ENCODE peak calls at places on chromosomes 5 and 9, in eight cellular contexts. G is non-pigmented ciliary epithelial cell, W is HCEC 1CT, S is NCI-H2171 treated with DMSO at 0.1 percent for 48 hours, B is erythroblast, K is AG10803, O is cerebellum, J is left lung. C is an unnamed sample.

GRCh38 chr9:89387970-89388867 is 69.9 kb downstream of the SECISBP2 start:
- DNase-seq in G (peak; percentile 5), W (peak; percentile 75), S (no peak), B (peak; percentile 45), K (peak; percentile 95), O (no peak), J (peak; percentile 90), C (no peak)

GRCh38 chr5:11390369-11390768 is 513.9 kb downstream of the CTNND2 start:
- DNase-seq in G (no peak), W (peak; percentile 78), S (no peak), B (no peak), K (no peak), O (no peak), J (no peak), C (peak; percentile 81)

GRCh38 chr9:108278341-108278740 is 577.4 kb downstream of the ACTL7B start:
- DNase-seq in G (no peak), W (no peak), S (peak; percentile 22), B (no peak), K (no peak), O (no peak), J (no peak), C (no peak)

GRCh38 chr5:136729901-136730355 is 364.6 kb upstream of the TRPC7 start:
- DNase-seq in G (peak; percentile 89), W (peak; percentile 6), S (no peak), B (no peak), K (peak; percentile 43), O (no peak), J (no peak), C (no peak)

GRCh38 chr9:115884846-115885245 is 268.7 kb upstream of the PAPPA start:
- DNase-seq in G (no peak), W (no peak), S (no peak), B (no peak), K (peak; percentile 39), O (no peak), J (no peak), C (no peak)

GRCh38 chr9:78014776-78015175 is 16.8 kb downstream of the GNAQ start:
- DNase-seq in G (no peak), W (peak; percentile 34), S (no peak), B (peak; percentile 79), K (peak; percentile 49), O (no peak), J (no peak), C (no peak)

GRCh38 chr5:172768573-172769323 is 2.2 kb downstream of the DUSP1 start:
- DNase-seq in G (no peak), W (peak; percentile 47), S (no peak), B (peak; percentile 58), K (peak; percentile 74), O (no peak), J (no peak), C (no peak)

GRCh38 chr9:137759649-137760321 is 117.8 kb upstream of the CACNA1B start:
- DNase-seq in G (no peak), W (no peak), S (no peak), B (no peak), K (no peak), O (no peak), J (no peak), C (no peak)

GRCh38 chr5:176365663-176366574 is 632 bp downstream of the ARL10 start:
- DNase-seq in G (no peak), W (peak; percentile 46), S (no peak), B (peak; percentile 44), K (peak; percentile 70), O (peak; percentile 48), J (peak; percentile 86), C (no peak)

GRCh38 chr5:13773652-13774051 is 170.8 kb downstream of the DNAH5 start:
- DNase-seq in G (no peak), W (no peak), S (no peak), B (no peak), K (no peak), O (no peak), J (no peak), C (no peak)

GRCh38 chr5:163730206-163730782 is 224.9 kb downstream of the MAT2B start:
- DNase-seq in G (no peak), W (no peak), S (no peak), B (no peak), K (no peak), O (no peak), J (no peak), C (no peak)

GRCh38 chr9:131587331-131587730 is 42.0 kb downstream of the PRRT1B start:
- DNase-seq in G (no peak), W (no peak), S (no peak), B (no peak), K (no peak), O (no peak), J (peak; percentile 27), C (no peak)

GRCh38 chr9:121866927-121867326 is 215.5 kb downstream of the DAB2IP start:
- DNase-seq in G (no peak), W (no peak), S (no peak), B (no peak), K (no peak), O (no peak), J (no peak), C (no peak)

GRCh38 chr9:124654431-124654830 is 116.7 kb downstream of the NR6A1 start:
- DNase-seq in G (no peak), W (no peak), S (no peak), B (no peak), K (peak; percentile 79), O (no peak), J (no peak), C (no peak)

GRCh38 chr9:1726993-1727759 is 288.0 kb upstream of the SMARCA2 start:
- DNase-seq in G (no peak), W (no peak), S (peak; percentile 40), B (peak; percentile 4), K (no peak), O (no peak), J (no peak), C (peak; percentile 17)

GRCh38 chr5:111254613-111255012 is 30.4 kb downstream of the CAMK4 start:
- DNase-seq in G (no peak), W (no peak), S (peak; percentile 73), B (no peak), K (peak; percentile 5), O (no peak), J (no peak), C (no peak)

GRCh38 chr5:119614838-119615237 is 14.5 kb upstream of the FAM170A start:
- DNase-seq in G (no peak), W (no peak), S (no peak), B (no peak), K (no peak), O (no peak), J (no peak), C (no peak)

GRCh38 chr9:76652894-76653293 is 111.3 kb upstream of the PCA3 start:
- DNase-seq in G (no peak), W (peak; percentile 52), S (no peak), B (peak; percentile 9), K (peak; percentile 17), O (no peak), J (no peak), C (no peak)

GRCh38 chr5:40497573-40497972 is 182.1 kb upstream of the PTGER4 start:
- DNase-seq in G (peak; percentile 65), W (peak; percentile 52), S (no peak), B (no peak), K (peak; percentile 9), O (no peak), J (no peak), C (no peak)

GRCh38 chr5:88364991-88365390 is 96.3 kb upstream of the TMEM161B start:
- DNase-seq in G (no peak), W (no peak), S (no peak), B (no peak), K (no peak), O (no peak), J (no peak), C (no peak)

GRCh38 chr9:131707677-131708612 is 31.9 kb downstream of the RAPGEF1 start:
- DNase-seq in G (no peak), W (peak; percentile 88), S (no peak), B (peak; percentile 83), K (peak; percentile 78), O (no peak), J (no peak), C (no peak)

GRCh38 chr5:170463426-170463825 is 40.4 kb upstream of the KCNIP1 start:
- DNase-seq in G (no peak), W (no peak), S (no peak), B (no peak), K (no peak), O (no peak), J (no peak), C (no peak)

GRCh38 chr9:4167040-4167671 is 132.7 kb downstream of the GLIS3 start:
- DNase-seq in G (peak; percentile 60), W (peak; percentile 90), S (no peak), B (no peak), K (peak; percentile 86), O (no peak), J (no peak), C (no peak)

GRCh38 chr9:110900451-110900850 is 137.8 kb downstream of the LPAR1 start:
- DNase-seq in G (no peak), W (peak; percentile 43), S (no peak), B (no peak), K (no peak), O (no peak), J (no peak), C (no peak)

GRCh38 chr9:134226221-134226930 is 62.0 kb upstream of the RNU6ATAC start:
- DNase-seq in G (no peak), W (no peak), S (peak; percentile 41), B (no peak), K (peak; percentile 57), O (no peak), J (peak; percentile 65), C (no peak)

GRCh38 chr5:160036884-160037283 is 27.9 kb downstream of the TTC1 start:
- DNase-seq in G (no peak), W (no peak), S (no peak), B (no peak), K (no peak), O (peak; percentile 76), J (no peak), C (no peak)

C was measured in NCI-H446 treated with DMSO at 0.1 percent for 48 hours.